ENCODE peak calls at places on chromosomes 11 and 22, in eight cellular contexts. K is psoas muscle, E is lower lobe of right lung, W is lung, S is OCI-LY7, O is astrocyte of the spinal cord, R is AG10803, B is endodermal cell. F is an unnamed sample.

GRCh38 chr11:97419729-97420128 is 1029.9 kb downstream of the JRKL start:
- DNase-seq in O (no peak), E (no peak), B (no peak), W (no peak), R (no peak), K (no peak), S (no peak), F (no peak)

GRCh38 chr22:27825174-27825573 is 23.6 kb upstream of the MN1 start:
- DNase-seq in B (peak; percentile 75), K (no peak), R (no peak), O (no peak), S (peak; percentile 12), W (no peak), E (no peak), F (no peak)

GRCh38 chr11:61369372-61370348 is 7.5 kb downstream of the TMEM138 start:
- DNase-seq in B (no peak), S (no peak), E (no peak), R (peak; percentile 90), W (peak; percentile 45), O (peak; percentile 69), K (peak; percentile 70), F (peak; percentile 71)

GRCh38 chr22:36409911-36410756 is 22.4 kb upstream of the MYH9 start:
- DNase-seq in B (peak; percentile 99), E (peak; percentile 96), R (no peak), S (peak; percentile 93), K (peak; percentile 65), W (peak; percentile 95), O (peak; percentile 72), F (peak; percentile 85)

GRCh38 chr11:128487978-128488377 is 99.4 kb downstream of the ETS1 start:
- DNase-seq in O (no peak), S (no peak), R (no peak), B (no peak), K (no peak), W (no peak), E (no peak), F (no peak)

GRCh38 chr22:38923463-38924196 is 33.8 kb upstream of the APOBEC3A start:
- DNase-seq in W (peak; percentile 77), R (peak; percentile 66), S (no peak), O (peak; percentile 88), B (peak; percentile 69), E (peak; percentile 64), K (peak; percentile 73), F (peak; percentile 91)

GRCh38 chr11:1705121-1706052 is 8.4 kb downstream of the KRTAP5-6 start:
- DNase-seq in R (no peak), K (no peak), O (peak; percentile 10), B (peak; percentile 42), E (no peak), W (no peak), S (no peak), F (peak; percentile 70)

GRCh38 chr22:19523240-19524169 is 705 bp downstream of the CLDN5 start:
- DNase-seq in K (no peak), S (no peak), R (peak; percentile 23), B (peak; percentile 87), W (no peak), E (no peak), O (peak; percentile 28), F (no peak)

GRCh38 chr11:96309001-96309642 is 33.9 kb downstream of the MAML2 start:
- DNase-seq in E (no peak), O (no peak), W (no peak), K (no peak), S (no peak), B (no peak), R (peak; percentile 66), F (no peak)

GRCh38 chr22:38835888-38836301 is 7.9 kb downstream of the NPTXR start:
- DNase-seq in K (no peak), B (no peak), W (no peak), E (no peak), R (no peak), O (peak; percentile 59), S (no peak), F (no peak)

GRCh38 chr11:122069946-122070345 is 46.1 kb downstream of the BLID start:
- DNase-seq in R (peak; percentile 91), K (peak; percentile 32), S (no peak), O (peak; percentile 91), E (peak; percentile 66), W (no peak), B (peak; percentile 49), F (no peak)

GRCh38 chr11:14974021-14974698 is 2.0 kb upstream of the CALCA start:
- DNase-seq in R (no peak), E (no peak), B (peak; percentile 82), S (no peak), W (no peak), K (no peak), O (no peak), F (no peak)
- H3K4me3 ChIP-seq in R (peak overlapping the region; percentile 5), E (peak overlapping the region; percentile 39), B (peak overlapping the region; percentile 73), S (no peak overlapping the region), W (no peak overlapping the region), K (peak overlapping the region; percentile 54), O (no peak overlapping the region), F (no peak overlapping the region)

GRCh38 chr11:15852179-15852578 is 504.2 kb downstream of the SOX6 start:
- DNase-seq in R (peak; percentile 1), S (no peak), E (no peak), O (peak; percentile 16), B (peak; percentile 79), K (no peak), W (no peak), F (no peak)
- TF ChIP-seq CTCF in R (peak; percentile 50), S (peak; percentile 58), E (peak; percentile 28), O (peak; percentile 54), B (peak; percentile 89), K (peak; percentile 62), W (no peak), F (no peak)

GRCh38 chr11:62444271-62444833 is 25.5 kb downstream of the SCGB1A1 start:
- DNase-seq in O (peak; percentile 86), R (peak; percentile 80), W (peak; percentile 55), E (peak; percentile 69), S (no peak), B (peak; percentile 78), K (peak; percentile 74), F (peak; percentile 64)

GRCh38 chr11:62445314-62445740 is 26.5 kb downstream of the SCGB1A1 start:
- DNase-seq in K (no peak), S (no peak), W (no peak), O (peak; percentile 65), B (no peak), E (no peak), R (peak; percentile 86), F (no peak)

GRCh38 chr11:62443390-62444201 is 24.8 kb downstream of the SCGB1A1 start:
- DNase-seq in W (no peak), O (no peak), K (peak; percentile 70), R (peak; percentile 85), S (no peak), E (no peak), B (no peak), F (peak; percentile 93)

GRCh38 chr11:62446091-62446490 is 27.3 kb downstream of the SCGB1A1 start:
- DNase-seq in S (no peak), B (no peak), E (no peak), K (peak; percentile 27), W (no peak), R (no peak), O (no peak), F (peak; percentile 87)

DNA sequence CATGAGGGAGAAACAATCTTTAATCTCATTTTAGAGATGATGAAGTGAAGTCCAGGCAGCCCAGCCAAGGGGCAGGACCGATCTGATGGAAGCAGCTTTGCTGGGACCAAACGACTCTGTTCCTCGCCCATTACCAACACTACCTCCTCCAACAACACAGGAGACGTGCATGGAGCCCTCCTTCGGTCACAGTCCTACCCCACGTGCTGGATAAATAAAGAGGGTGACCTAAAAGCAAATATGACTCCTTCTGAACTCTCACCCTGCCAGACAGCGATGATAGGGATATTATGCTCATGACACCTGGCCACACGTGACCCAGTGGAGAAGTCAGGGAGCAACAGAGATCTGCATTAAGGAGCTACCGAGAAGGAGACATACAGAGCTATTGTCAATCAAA is 26.0 kb downstream of the SCGB1A1 start:
- DNase-seq in W (no peak), R (no peak), K (no peak), O (no peak), S (no peak), B (no peak), E (no peak), F (no peak)
- H3K4me3 ChIP-seq in W (no peak overlapping the region), R (peak overlapping the region; percentile 67), K (peak overlapping the region; percentile 57), O (peak overlapping the region; percentile 32), S (no peak overlapping the region), B (no peak overlapping the region), E (peak overlapping the region; percentile 49), F (no peak overlapping the region)

GRCh38 chr11:70948416-70948815 is 304.0 kb downstream of the SHANK2 start:
- DNase-seq in E (no peak), K (no peak), O (no peak), S (no peak), R (no peak), B (no peak), W (no peak), F (no peak)
- TF ChIP-seq CTCF in E (no peak), K (no peak), O (no peak), S (no peak), R (no peak), B (no peak), W (no peak), F (no peak)

DNA sequence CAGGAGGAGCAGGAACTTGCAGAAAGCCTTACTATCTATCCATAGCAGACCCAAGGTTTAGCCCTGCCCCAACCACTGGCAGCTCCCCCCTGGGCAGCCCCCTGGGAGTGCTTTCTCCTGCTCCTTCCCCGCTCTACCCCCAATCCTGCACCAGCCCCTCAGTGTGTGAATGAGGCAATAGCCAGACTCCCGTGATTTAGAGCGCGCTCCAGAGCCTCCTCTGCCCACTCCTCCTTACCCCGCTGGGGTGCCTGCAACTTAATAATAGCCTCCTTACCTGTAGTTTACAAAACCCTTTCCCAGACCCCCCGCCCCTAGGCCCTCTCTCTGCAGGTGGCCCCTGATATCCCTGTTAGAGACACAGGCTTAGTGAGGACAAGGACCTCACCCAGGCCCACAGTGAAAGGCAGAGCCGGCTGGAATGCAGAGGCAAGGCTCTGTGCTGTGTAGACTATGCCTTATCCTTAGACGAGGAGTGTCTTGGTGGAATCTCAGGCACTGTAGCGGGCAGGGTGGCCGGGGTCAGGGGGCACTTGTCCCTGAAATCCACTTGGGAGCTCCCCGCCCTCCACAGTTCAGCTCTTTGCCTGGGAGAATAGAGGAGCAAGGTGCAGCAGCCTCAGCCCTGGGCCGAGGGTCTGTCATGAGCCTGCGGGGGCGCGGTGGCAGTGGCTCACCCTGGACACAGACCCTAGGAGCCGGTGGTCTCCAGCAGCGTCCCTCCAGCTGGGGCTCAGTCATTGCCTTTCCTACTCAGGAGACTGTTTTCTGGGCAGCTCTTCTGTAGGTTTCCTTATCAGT is 4.3 kb upstream of the CARNS1 start:
- DNase-seq in W (no peak), S (no peak), B (peak; percentile 59), R (no peak), O (no peak), K (no peak), E (no peak), F (no peak)
- H3K4me3 ChIP-seq in W (no peak overlapping the region), S (no peak overlapping the region), B (no peak overlapping the region), R (no peak overlapping the region), O (no peak overlapping the region), K (no peak overlapping the region), E (no peak overlapping the region), F (no peak overlapping the region)

DNA sequence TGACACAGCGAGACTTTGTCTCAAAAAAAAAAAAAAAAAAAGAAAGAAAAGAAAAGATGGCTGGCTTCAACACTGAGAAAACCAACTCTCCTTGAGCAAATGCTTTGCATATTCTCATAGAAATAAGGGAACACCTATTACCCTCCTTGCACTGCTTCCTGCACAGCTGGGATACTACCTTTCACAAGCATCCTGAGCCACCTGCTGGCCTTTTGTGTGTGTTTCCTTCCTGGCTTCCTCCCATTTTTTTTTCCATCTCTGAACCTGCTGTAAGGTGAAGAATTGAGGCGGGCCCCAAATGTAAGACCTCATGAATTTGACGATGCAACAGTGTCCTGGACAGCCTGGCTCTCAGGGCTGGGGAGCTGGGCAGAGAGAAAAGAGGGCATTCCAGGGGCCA is 1.9 kb upstream of the RFPL3 start:
- DNase-seq in S (peak; percentile 22), R (no peak), B (peak; percentile 70), K (no peak), O (no peak), W (no peak), E (no peak), F (no peak)
- TF ChIP-seq CTCF in S (peak; percentile 33), R (no peak), B (peak; percentile 70), K (no peak), O (no peak), W (no peak), E (no peak), F (no peak)

F was measured in lower leg skin.